ENCODE peak calls at places on chromosomes 12 and 14, in nine cellular contexts. One of them, this sample, is unnamed.

GRCh38 chr12:75666126-75666979 is 154.9 kb upstream of the KRR1 start:
- DNase-seq in K562: no peak
- DNase-seq in stomach: no peak
- DNase-seq in A549: no peak
- DNase-seq in HepG2: peak; percentile 97
- DNase-seq in ovary: no peak
- DNase-seq in transverse colon: no peak
- DNase-seq in SK-N-SH: no peak
- DNase-seq in GM12878: no peak
- DNase-seq in this sample: no peak

GRCh38 chr12:96073346-96074336 is 38.3 kb upstream of the LTA4H start:
- DNase-seq in K562: no peak
- DNase-seq in stomach: no peak
- DNase-seq in A549: peak; percentile 38
- DNase-seq in HepG2: no peak
- DNase-seq in ovary: no peak
- DNase-seq in transverse colon: no peak
- DNase-seq in SK-N-SH: no peak
- DNase-seq in GM12878: no peak
- DNase-seq in this sample: no peak

GRCh38 chr14:99215277-99215676 is 56.7 kb downstream of the BCL11B start:
- DNase-seq in K562: no peak
- DNase-seq in stomach: no peak
- DNase-seq in A549: no peak
- DNase-seq in HepG2: no peak
- DNase-seq in ovary: no peak
- DNase-seq in transverse colon: no peak
- DNase-seq in SK-N-SH: no peak
- DNase-seq in GM12878: no peak
- DNase-seq in this sample: no peak

GRCh38 chr12:50927766-50928224 is 24.5 kb upstream of the HIGD1C start:
- DNase-seq in K562: no peak
- DNase-seq in stomach: no peak
- DNase-seq in A549: no peak
- DNase-seq in HepG2: no peak
- DNase-seq in ovary: no peak
- DNase-seq in transverse colon: no peak
- DNase-seq in SK-N-SH: no peak
- DNase-seq in GM12878: no peak
- DNase-seq in this sample: no peak

GRCh38 chr12:95736631-95737030 is 53.9 kb downstream of the NTN4 start:
- DNase-seq in K562: no peak
- DNase-seq in stomach: no peak
- DNase-seq in A549: no peak
- DNase-seq in HepG2: no peak
- DNase-seq in ovary: no peak
- DNase-seq in transverse colon: no peak
- DNase-seq in SK-N-SH: no peak
- DNase-seq in GM12878: no peak
- DNase-seq in this sample: no peak

GRCh38 chr12:51901881-51902280 is 5.4 kb upstream of the ACVRL1 start:
- DNase-seq in K562: no peak
- DNase-seq in stomach: no peak
- DNase-seq in A549: no peak
- DNase-seq in HepG2: no peak
- DNase-seq in ovary: no peak
- DNase-seq in transverse colon: no peak
- DNase-seq in SK-N-SH: no peak
- DNase-seq in GM12878: no peak
- DNase-seq in this sample: no peak

GRCh38 chr14:104749111-104749649 is 3.8 kb upstream of the SIVA1 start:
- DNase-seq in K562: no peak
- DNase-seq in stomach: no peak
- DNase-seq in A549: no peak
- DNase-seq in HepG2: peak; percentile 88
- DNase-seq in ovary: no peak
- DNase-seq in transverse colon: peak; percentile 68
- DNase-seq in SK-N-SH: no peak
- DNase-seq in GM12878: no peak
- DNase-seq in this sample: peak; percentile 44

GRCh38 chr14:78022059-78022458 is 148.1 kb upstream of the NRXN3 start:
- DNase-seq in K562: peak; percentile 83
- DNase-seq in stomach: peak; percentile 67
- DNase-seq in A549: peak; percentile 38
- DNase-seq in HepG2: peak; percentile 54
- DNase-seq in ovary: no peak
- DNase-seq in transverse colon: peak; percentile 47
- DNase-seq in SK-N-SH: peak; percentile 67
- DNase-seq in GM12878: peak; percentile 25
- DNase-seq in this sample: peak; percentile 17

GRCh38 chr12:85504624-85505023 is 224.6 kb downstream of the ALX1 start:
- DNase-seq in K562: no peak
- DNase-seq in stomach: no peak
- DNase-seq in A549: no peak
- DNase-seq in HepG2: no peak
- DNase-seq in ovary: no peak
- DNase-seq in transverse colon: no peak
- DNase-seq in SK-N-SH: no peak
- DNase-seq in GM12878: no peak
- DNase-seq in this sample: no peak

GRCh38 chr14:91947196-91948184 is at the start of gene FBLN5:
- DNase-seq in K562: no peak
- DNase-seq in stomach: peak; percentile 60
- DNase-seq in A549: peak; percentile 11
- DNase-seq in HepG2: no peak
- DNase-seq in ovary: peak; percentile 76
- DNase-seq in transverse colon: peak; percentile 48
- DNase-seq in SK-N-SH: peak; percentile 62
- DNase-seq in GM12878: no peak
- DNase-seq in this sample: peak; percentile 49

GRCh38 chr14:61472025-61472672 is 150.8 kb downstream of the PRKCH start:
- DNase-seq in K562: no peak
- DNase-seq in stomach: no peak
- DNase-seq in A549: peak; percentile 65
- DNase-seq in HepG2: peak; percentile 90
- DNase-seq in ovary: no peak
- DNase-seq in transverse colon: no peak
- DNase-seq in SK-N-SH: peak; percentile 75
- DNase-seq in GM12878: no peak
- DNase-seq in this sample: no peak

GRCh38 chr14:76219873-76220272 is 68.2 kb downstream of the GPATCH2L start:
- DNase-seq in K562: no peak
- DNase-seq in stomach: no peak
- DNase-seq in A549: no peak
- DNase-seq in HepG2: no peak
- DNase-seq in ovary: no peak
- DNase-seq in transverse colon: no peak
- DNase-seq in SK-N-SH: no peak
- DNase-seq in GM12878: no peak
- DNase-seq in this sample: no peak

GRCh38 chr12:105337391-105337790 is 6.9 kb downstream of the C12orf75 start:
- DNase-seq in K562: no peak
- DNase-seq in stomach: no peak
- DNase-seq in A549: no peak
- DNase-seq in HepG2: no peak
- DNase-seq in ovary: no peak
- DNase-seq in transverse colon: no peak
- DNase-seq in SK-N-SH: no peak
- DNase-seq in GM12878: no peak
- DNase-seq in this sample: no peak

GRCh38 chr14:99568567-99569560 is 35.1 kb downstream of the CCDC85C start:
- DNase-seq in K562: peak; percentile 67
- DNase-seq in stomach: peak; percentile 40
- DNase-seq in A549: no peak
- DNase-seq in HepG2: no peak
- DNase-seq in ovary: peak; percentile 61
- DNase-seq in transverse colon: no peak
- DNase-seq in SK-N-SH: no peak
- DNase-seq in GM12878: no peak
- DNase-seq in this sample: no peak

GRCh38 chr12:131713349-131713748 is 2.5 kb downstream of the SFSWAP start:
- DNase-seq in K562: no peak
- DNase-seq in stomach: no peak
- DNase-seq in A549: no peak
- DNase-seq in HepG2: no peak
- DNase-seq in ovary: no peak
- DNase-seq in transverse colon: no peak
- DNase-seq in SK-N-SH: no peak
- DNase-seq in GM12878: no peak
- DNase-seq in this sample: no peak

GRCh38 chr12:121765573-121765972 is 27.9 kb downstream of the RHOF start:
- DNase-seq in K562: peak; percentile 70
- DNase-seq in stomach: no peak
- DNase-seq in A549: no peak
- DNase-seq in HepG2: no peak
- DNase-seq in ovary: no peak
- DNase-seq in transverse colon: no peak
- DNase-seq in SK-N-SH: no peak
- DNase-seq in GM12878: no peak
- DNase-seq in this sample: no peak

GRCh38 chr12:57089259-57090245 is 638 bp downstream of the NAB2 start:
- DNase-seq in K562: peak; percentile 84
- DNase-seq in stomach: peak; percentile 58
- DNase-seq in A549: no peak
- DNase-seq in HepG2: no peak
- DNase-seq in ovary: peak; percentile 81
- DNase-seq in transverse colon: peak; percentile 75
- DNase-seq in SK-N-SH: peak; percentile 69
- DNase-seq in GM12878: no peak
- DNase-seq in this sample: peak; percentile 71

GRCh38 chr14:63727736-63728728 is at the start of gene SGPP1:
- DNase-seq in K562: peak; percentile 81
- DNase-seq in stomach: peak; percentile 78
- DNase-seq in A549: peak; percentile 80
- DNase-seq in HepG2: peak; percentile 65
- DNase-seq in ovary: peak; percentile 80
- DNase-seq in transverse colon: peak; percentile 84
- DNase-seq in SK-N-SH: peak; percentile 97
- DNase-seq in GM12878: no peak
- DNase-seq in this sample: peak; percentile 40

GRCh38 chr12:67077617-67078016 is 191.5 kb upstream of the CAND1 start:
- DNase-seq in K562: no peak
- DNase-seq in stomach: no peak
- DNase-seq in A549: no peak
- DNase-seq in HepG2: no peak
- DNase-seq in ovary: no peak
- DNase-seq in transverse colon: no peak
- DNase-seq in SK-N-SH: no peak
- DNase-seq in GM12878: no peak
- DNase-seq in this sample: no peak

GRCh38 chr12:70847871-70848270 is 72.7 kb downstream of the PTPRR start:
- DNase-seq in K562: no peak
- DNase-seq in stomach: no peak
- DNase-seq in A549: no peak
- DNase-seq in HepG2: no peak
- DNase-seq in ovary: no peak
- DNase-seq in transverse colon: no peak
- DNase-seq in SK-N-SH: peak; percentile 8
- DNase-seq in GM12878: no peak
- DNase-seq in this sample: no peak
- TF ChIP-seq EP300 in K562: no peak
- TF ChIP-seq EP300 in stomach: no peak
- TF ChIP-seq EP300 in A549: no peak
- TF ChIP-seq EP300 in HepG2: no peak
- TF ChIP-seq EP300 in ovary: no peak
- TF ChIP-seq EP300 in transverse colon: no peak
- TF ChIP-seq EP300 in SK-N-SH: no peak
- TF ChIP-seq EP300 in GM12878: no peak
- TF ChIP-seq EP300 in this sample: no peak

DNA sequence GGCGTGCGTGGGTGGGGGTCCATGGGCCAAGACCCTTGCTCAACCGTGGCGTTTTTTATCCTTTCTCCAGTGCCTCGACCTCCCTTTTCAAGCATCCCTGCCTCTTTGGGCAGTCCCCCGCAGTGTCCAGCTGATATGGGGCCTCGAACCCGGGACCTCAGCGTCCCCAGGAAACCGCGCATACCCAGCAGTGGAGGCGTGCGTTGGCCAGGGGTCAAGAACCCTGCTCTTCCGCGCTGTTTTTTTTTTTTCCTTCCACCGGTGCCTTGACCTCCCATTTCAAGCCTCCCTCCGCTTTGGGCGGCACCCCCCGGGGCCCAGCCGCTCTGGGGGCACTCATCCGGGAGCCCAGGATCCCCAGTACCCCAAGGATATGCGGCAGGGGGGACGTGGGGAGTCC is 325.8 kb downstream of the ALG10 start:
- DNase-seq in K562: no peak
- DNase-seq in stomach: no peak
- DNase-seq in A549: no peak
- DNase-seq in HepG2: no peak
- DNase-seq in ovary: no peak
- DNase-seq in transverse colon: no peak
- DNase-seq in SK-N-SH: no peak
- DNase-seq in GM12878: no peak
- DNase-seq in this sample: no peak
- H3K27ac ChIP-seq in K562: peak overlapping the region; percentile 72
- H3K27ac ChIP-seq in stomach: no peak overlapping the region
- H3K27ac ChIP-seq in A549: peak overlapping the region; percentile 92
- H3K27ac ChIP-seq in HepG2: no peak overlapping the region
- H3K27ac ChIP-seq in ovary: no peak overlapping the region
- H3K27ac ChIP-seq in transverse colon: no peak overlapping the region
- H3K27ac ChIP-seq in SK-N-SH: no peak overlapping the region
- H3K27ac ChIP-seq in GM12878: no peak overlapping the region
- H3K27ac ChIP-seq in this sample: no peak overlapping the region

DNA sequence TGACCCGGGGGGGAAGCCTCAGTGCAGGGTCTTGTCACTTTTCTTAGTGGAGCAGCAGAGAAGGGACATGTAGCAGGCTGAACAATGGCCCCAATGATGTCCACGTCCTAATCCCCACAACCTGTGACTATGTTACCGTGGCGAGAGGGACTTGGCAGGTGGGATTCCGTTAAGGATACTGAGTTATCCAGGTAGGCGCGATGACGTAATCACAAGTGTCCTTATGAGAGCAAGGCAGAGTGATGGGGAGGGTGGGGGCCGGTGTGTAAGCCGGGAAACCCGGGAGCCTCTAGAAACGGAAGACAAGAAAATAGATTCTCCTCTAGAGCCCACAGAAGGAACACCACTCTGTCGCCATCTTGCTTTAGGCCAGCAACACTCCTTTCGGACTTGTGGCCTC is 4.4 kb downstream of the OTUB2 start:
- DNase-seq in K562: no peak
- DNase-seq in stomach: no peak
- DNase-seq in A549: no peak
- DNase-seq in HepG2: no peak
- DNase-seq in ovary: no peak
- DNase-seq in transverse colon: no peak
- DNase-seq in SK-N-SH: no peak
- DNase-seq in GM12878: no peak
- DNase-seq in this sample: no peak
- TF ChIP-seq EP300 in K562: no peak
- TF ChIP-seq EP300 in stomach: no peak
- TF ChIP-seq EP300 in A549: no peak
- TF ChIP-seq EP300 in HepG2: no peak
- TF ChIP-seq EP300 in ovary: no peak
- TF ChIP-seq EP300 in transverse colon: no peak
- TF ChIP-seq EP300 in SK-N-SH: no peak
- TF ChIP-seq EP300 in GM12878: no peak
- TF ChIP-seq EP300 in this sample: no peak

DNA sequence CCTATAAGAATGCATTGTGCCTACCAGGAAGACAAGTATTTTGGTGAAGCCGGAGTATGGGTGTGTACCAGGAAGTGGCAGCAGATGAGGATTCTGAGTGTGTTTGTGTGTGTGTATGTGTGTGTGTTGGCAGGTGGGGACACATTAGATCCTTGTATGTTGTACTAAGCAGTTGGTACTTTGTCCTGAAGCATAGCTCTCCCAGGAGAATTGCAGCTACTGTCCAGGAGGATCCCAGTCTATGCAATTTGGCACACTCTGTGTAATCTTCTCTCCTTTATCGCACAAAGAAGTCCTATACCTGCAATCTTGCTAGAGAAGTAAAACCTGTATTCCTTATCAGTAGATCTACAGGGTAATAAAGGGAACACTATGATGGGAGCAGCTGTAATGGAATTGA is 276.5 kb downstream of the PAWR start:
- DNase-seq in K562: no peak
- DNase-seq in stomach: no peak
- DNase-seq in A549: no peak
- DNase-seq in HepG2: no peak
- DNase-seq in ovary: no peak
- DNase-seq in transverse colon: peak; percentile 68
- DNase-seq in SK-N-SH: no peak
- DNase-seq in GM12878: no peak
- DNase-seq in this sample: no peak
- H3K27ac ChIP-seq in K562: no peak overlapping the region
- H3K27ac ChIP-seq in stomach: no peak overlapping the region
- H3K27ac ChIP-seq in A549: peak overlapping the region; percentile 18
- H3K27ac ChIP-seq in HepG2: no peak overlapping the region
- H3K27ac ChIP-seq in ovary: no peak overlapping the region
- H3K27ac ChIP-seq in transverse colon: peak overlapping the region; percentile 79
- H3K27ac ChIP-seq in SK-N-SH: no peak overlapping the region
- H3K27ac ChIP-seq in GM12878: no peak overlapping the region
- H3K27ac ChIP-seq in this sample: no peak overlapping the region